ENCODE peak calls at places on chromosome 5, in eight cellular contexts. Y is tibial artery; V is AG10803; M is choroid plexus epithelial cell; A is HFFc6; N is CD4-positive, alpha-beta T cell; U is GM12865; X is mucosa of descending colon. P is an unnamed sample.

GRCh38 chr5:110769282-110769681 is 30.5 kb downstream of the SLC25A46 start:
- DNase-seq in X (peak), A (peak), N (no peak), V (peak), M (peak), U (no peak), Y (no peak), P (no peak)

GRCh38 chr5:175025046-175025445 is 300.7 kb downstream of the MSX2 start:
- DNase-seq in X (no peak), V (no peak), N (no peak), U (no peak), M (peak), Y (no peak), A (peak), P (no peak)

GRCh38 chr5:163585206-163585605 is 79.8 kb downstream of the MAT2B start:
- DNase-seq in V (peak), X (no peak), A (peak), N (no peak), U (no peak), M (peak), Y (no peak), P (no peak)

GRCh38 chr5:56569576-56569975 is 245.8 kb upstream of the MAP3K1 start:
- DNase-seq in X (no peak), U (no peak), N (no peak), V (peak), Y (no peak), M (peak), A (peak), P (no peak)

GRCh38 chr5:56128166-56128565 is 105.0 kb downstream of the ANKRD55 start:
- DNase-seq in X (no peak), V (no peak), M (peak), U (peak), A (no peak), Y (no peak), N (peak), P (no peak)

GRCh38 chr5:79547982-79548381 is 34.0 kb upstream of the HOMER1 start:
- DNase-seq in N (no peak), A (no peak), V (no peak), X (no peak), M (no peak), Y (no peak), U (no peak), P (no peak)

GRCh38 chr5:111366388-111366787 is 142.2 kb downstream of the CAMK4 start:
- DNase-seq in A (no peak), Y (no peak), N (no peak), V (no peak), X (no peak), M (no peak), U (no peak), P (no peak)

GRCh38 chr5:180803181-180804128 is 849 bp upstream of the MGAT1 start:
- DNase-seq in X (peak), Y (peak), N (peak), U (peak), V (peak), M (peak), A (no peak), P (peak)

GRCh38 chr5:118249386-118249785 is 739.0 kb downstream of the DTWD2 start:
- DNase-seq in V (no peak), M (no peak), U (peak), N (no peak), X (no peak), Y (no peak), A (no peak), P (no peak)

GRCh38 chr5:149614034-149614907 is 33.0 kb downstream of the ARHGEF37 start:
- DNase-seq in Y (no peak), N (no peak), V (no peak), A (no peak), X (no peak), M (no peak), U (no peak), P (no peak)

GRCh38 chr5:84524491-84524890 is 139.8 kb upstream of the EDIL3 start:
- DNase-seq in M (peak), V (peak), A (no peak), N (no peak), Y (no peak), U (no peak), X (no peak), P (no peak)

GRCh38 chr5:37757980-37758582 is 81.8 kb downstream of the GDNF start:
- DNase-seq in U (no peak), X (no peak), A (no peak), M (peak), N (no peak), V (no peak), Y (no peak), P (no peak)
- TF ChIP-seq CTCF in U (no peak), X (no peak), A (peak), M (peak), N (no peak), V (no peak), Y (no peak), P (no peak)

GRCh38 chr5:147226512-147226911 is 8.3 kb upstream of the STK32A start:
- DNase-seq in U (no peak), N (no peak), X (no peak), Y (no peak), V (no peak), M (no peak), A (no peak), P (no peak)

GRCh38 chr5:147225938-147226337 is 8.9 kb upstream of the STK32A start:
- DNase-seq in N (no peak), V (no peak), U (no peak), X (no peak), M (no peak), A (no peak), Y (no peak), P (no peak)

GRCh38 chr5:147223343-147223742 is 11.5 kb upstream of the STK32A start:
- DNase-seq in X (no peak), M (peak), V (no peak), Y (no peak), U (no peak), A (no peak), N (no peak), P (no peak)

DNA sequence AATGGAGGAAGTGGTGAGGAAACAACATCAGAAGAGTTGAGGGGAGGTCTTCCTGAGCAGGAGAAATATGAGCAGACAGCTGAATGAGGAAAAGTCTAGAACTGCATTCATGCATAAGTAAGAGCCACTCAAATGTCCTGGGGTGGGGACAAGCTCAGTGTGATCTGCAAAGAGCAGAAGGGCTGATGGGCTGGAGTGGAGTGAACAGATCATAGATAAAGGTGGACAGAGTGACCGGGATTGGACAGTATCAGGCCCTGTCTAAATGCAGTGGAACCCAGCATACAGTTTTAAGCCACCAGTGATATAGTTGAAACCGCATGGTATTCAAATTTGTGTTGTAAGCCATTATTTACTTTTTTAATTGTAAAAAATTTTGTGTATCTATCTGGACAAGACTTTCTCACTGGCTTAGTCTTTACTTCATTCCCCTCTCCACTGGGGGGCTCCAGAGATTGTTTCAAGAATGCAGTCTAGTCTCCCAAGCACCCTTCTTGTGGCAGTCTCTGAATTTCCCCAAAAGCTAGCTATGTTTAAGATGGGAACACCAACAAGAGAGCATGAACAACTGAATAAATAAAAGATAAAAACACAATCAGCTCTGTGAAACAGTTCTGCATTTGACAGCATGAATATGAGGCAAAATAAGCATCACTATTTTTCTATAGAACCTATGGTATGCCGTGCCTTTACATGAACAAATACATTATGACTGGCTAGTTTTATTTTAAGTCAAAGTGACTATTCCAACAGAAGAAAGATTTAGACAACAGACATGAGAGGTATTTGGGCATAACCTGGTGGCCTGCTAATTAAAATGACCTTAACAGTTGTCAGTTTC is 10.7 kb upstream of the STK32A start:
- DNase-seq in V (peak), X (peak), N (no peak), M (peak), A (peak), Y (no peak), U (peak), P (peak)
- TF ChIP-seq CTCF in V (peak), X (peak), N (no peak), M (peak), A (peak), Y (peak), U (peak), P (peak)

DNA sequence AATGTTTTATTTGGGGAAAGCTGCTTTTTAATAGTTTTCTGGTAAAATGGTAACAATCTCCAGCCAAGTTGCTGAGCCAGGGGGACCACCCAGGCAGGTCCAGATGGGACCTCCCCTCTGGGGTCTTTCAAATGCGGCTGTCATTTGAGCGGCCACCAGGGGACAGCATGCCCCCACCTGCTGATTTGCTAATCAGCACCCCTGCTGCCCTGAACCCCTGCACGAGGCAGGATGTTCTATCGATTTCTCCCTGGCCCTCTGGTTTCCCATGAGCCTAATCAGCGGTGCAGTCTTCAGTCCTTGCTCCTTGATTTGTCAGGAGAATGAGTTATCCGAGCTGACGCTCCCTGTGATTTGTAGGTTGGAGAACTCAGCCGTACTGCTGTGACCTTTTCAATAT is 247.0 kb downstream of the FSTL4 start:
- DNase-seq in Y (no peak), U (no peak), V (no peak), X (no peak), N (no peak), M (no peak), A (no peak), P (peak)
- TF ChIP-seq CTCF in Y (no peak), U (peak), V (no peak), X (no peak), N (no peak), M (peak), A (peak), P (peak)

GRCh38 chr5:64971538-64971937 is 202.8 kb downstream of the CWC27 start:
- DNase-seq in X (no peak), A (peak), M (peak), N (no peak), U (peak), V (peak), Y (no peak), P (no peak)
- TF ChIP-seq CTCF in X (no peak), A (peak), M (peak), N (no peak), U (no peak), V (peak), Y (no peak), P (peak)

GRCh38 chr5:72407078-72407477 is 86.9 kb downstream of the PTCD2 start:
- DNase-seq in M (no peak), A (no peak), N (no peak), V (no peak), Y (no peak), U (no peak), X (no peak), P (no peak)

GRCh38 chr5:72407541-72407940 is 87.4 kb downstream of the PTCD2 start:
- DNase-seq in V (peak), A (no peak), M (no peak), Y (no peak), X (no peak), U (no peak), N (no peak), P (no peak)

GRCh38 chr5:72402381-72402890 is 82.3 kb downstream of the PTCD2 start:
- DNase-seq in N (no peak), A (peak), Y (no peak), M (no peak), X (no peak), V (peak), U (no peak), P (no peak)

GRCh38 chr5:72400950-72401349 is 80.8 kb downstream of the PTCD2 start:
- DNase-seq in M (no peak), Y (no peak), U (no peak), A (no peak), V (no peak), X (no peak), N (no peak), P (no peak)

GRCh38 chr5:72402959-72403628 is 82.9 kb downstream of the PTCD2 start:
- DNase-seq in Y (peak), A (no peak), V (no peak), U (no peak), N (no peak), M (peak), X (peak), P (no peak)
- TF ChIP-seq CTCF in Y (peak), A (peak), V (no peak), U (no peak), N (no peak), M (peak), X (no peak), P (peak)

P was measured in GM13977.